ENCODE peak calls at places on chromosomes 11 and 22, in four cellular contexts. X is GM23338, S is HepG2, G is K562. B is an unnamed sample.

GRCh38 chr22:46851311-46851710 is 88.9 kb downstream of the TBC1D22A start:
- DNase-seq in S (no peak), X (no peak), G (no peak), B (no peak)

GRCh38 chr11:69825037-69825834 is 6.0 kb upstream of the FGF3 start:
- DNase-seq in G (no peak), X (no peak), S (no peak), B (no peak)

GRCh38 chr22:42621505-42622002 is 6.9 kb upstream of the POLDIP3 start:
- DNase-seq in S (peak), X (peak), G (peak), B (peak)

GRCh38 chr22:26828311-26828710 is 170.9 kb downstream of the MIAT start:
- DNase-seq in X (no peak), S (no peak), G (no peak), B (no peak)

GRCh38 chr11:94272738-94273313 is 31.6 kb upstream of the IZUMO1R start:
- DNase-seq in S (no peak), G (no peak), X (no peak), B (no peak)

GRCh38 chr11:98047647-98048046 is 973.1 kb upstream of the CNTN5 start:
- DNase-seq in X (no peak), G (no peak), S (no peak), B (no peak)

GRCh38 chr22:35231585-35232084 is 25.7 kb upstream of the HMGXB4 start:
- DNase-seq in S (peak), G (peak), X (peak), B (peak)

GRCh38 chr22:19615867-19616581 is 91.8 kb upstream of the CLDN5 start:
- DNase-seq in X (peak), S (no peak), G (no peak), B (no peak)

GRCh38 chr11:66885469-66886316 is 28.8 kb downstream of the LRFN4 start:
- DNase-seq in G (peak), X (no peak), S (no peak), B (no peak)

GRCh38 chr11:3675971-3676370 is 4.8 kb upstream of the CHRNA10 start:
- DNase-seq in G (no peak), X (no peak), S (no peak), B (no peak)

GRCh38 chr11:133903875-133904817 is 52.6 kb downstream of the IGSF9B start:
- DNase-seq in S (no peak), X (no peak), G (no peak), B (no peak)

GRCh38 chr11:111905391-111905790 is 6.2 kb downstream of the CRYAB start:
- DNase-seq in X (no peak), G (no peak), S (no peak), B (no peak)

GRCh38 chr11:103257360-103257759 is 148.1 kb downstream of the DYNC2H1 start:
- DNase-seq in S (peak), G (no peak), X (peak), B (no peak)

GRCh38 chr11:27971256-27971655 is 136.7 kb downstream of the KIF18A start:
- DNase-seq in G (no peak), X (no peak), S (no peak), B (no peak)

GRCh38 chr22:42990131-42990838 is 24.7 kb downstream of the PACSIN2 start:
- DNase-seq in S (peak), X (peak), G (no peak), B (no peak)

GRCh38 chr11:57228600-57228999 is 8.4 kb downstream of the APLNR start:
- DNase-seq in S (no peak), G (no peak), X (no peak), B (no peak)

GRCh38 chr11:105673089-105673488 is 63.2 kb downstream of the GRIA4 start:
- DNase-seq in X (peak), G (peak), S (peak), B (peak)

GRCh38 chr22:36901411-36902142 is 11.9 kb upstream of the CSF2RB start:
- DNase-seq in S (no peak), X (no peak), G (peak), B (no peak)

GRCh38 chr11:75277211-75277805 is 36.7 kb downstream of the TPBGL start:
- DNase-seq in G (no peak), X (no peak), S (no peak), B (no peak)

GRCh38 chr11:69280994-69281393 is 13.0 kb upstream of the MYEOV start:
- DNase-seq in S (no peak), G (no peak), X (no peak), B (no peak)

GRCh38 chr22:19002684-19003038 is 66.6 kb upstream of the PRODH start:
- DNase-seq in G (no peak), S (no peak), X (no peak), B (no peak)

GRCh38 chr11:67534070-67534679 is 10.9 kb upstream of the CABP2 start:
- DNase-seq in S (no peak), X (peak), G (no peak), B (no peak)

GRCh38 chr11:78370406-78371172 is 47.0 kb downstream of the GAB2 start:
- DNase-seq in S (peak), X (no peak), G (no peak), B (no peak)

GRCh38 chr11:64620286-64620962 is 29.4 kb downstream of the SLC22A12 start:
- DNase-seq in X (peak), S (peak), G (no peak), B (no peak)

GRCh38 chr11:61956191-61957027 is 6.3 kb downstream of the BEST1 start:
- DNase-seq in X (no peak), G (no peak), S (no peak), B (no peak)

GRCh38 chr11:65594991-65595920 is at the start of gene KCNK7:
- DNase-seq in X (no peak), G (peak), S (no peak), B (no peak)

GRCh38 chr11:15707971-15708370 is 593.2 kb downstream of the INSC start:
- DNase-seq in S (no peak), G (no peak), X (peak), B (peak)

DNA sequence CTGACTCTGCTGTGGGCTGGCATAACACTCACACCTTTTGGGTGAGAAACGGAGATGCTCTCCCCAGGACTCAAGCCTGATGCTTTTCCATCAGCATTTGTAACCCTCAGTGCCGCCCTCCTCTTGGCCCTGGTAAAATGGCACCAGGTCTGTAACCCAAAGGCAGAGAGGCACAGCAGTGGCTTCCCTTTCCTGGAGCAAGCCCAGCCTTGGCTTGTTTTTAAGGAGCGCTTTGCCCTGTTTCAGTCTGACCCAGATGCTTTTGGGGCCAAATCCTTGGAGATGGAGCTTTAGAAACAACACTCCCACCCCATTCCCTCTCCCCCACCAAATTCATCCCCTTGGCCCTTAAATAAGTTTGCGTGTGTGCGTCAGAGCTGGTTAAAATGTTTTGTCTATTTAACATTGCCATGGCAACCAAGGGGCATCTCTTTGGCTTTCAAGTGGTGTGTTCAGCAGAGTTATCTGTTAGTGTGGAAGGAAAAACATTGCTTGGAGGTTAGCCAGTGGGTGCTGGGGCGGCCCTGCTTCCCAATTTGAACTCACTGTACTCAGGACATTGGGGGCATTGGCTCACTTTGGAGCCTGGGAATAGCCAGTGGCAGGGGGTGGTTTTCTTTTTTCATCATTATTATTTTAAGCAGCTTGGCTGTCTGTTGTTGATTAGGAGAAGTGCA is 134.2 kb downstream of the NAV2 start:
- DNase-seq in G (no peak), S (no peak), X (peak), B (no peak)
- TF ChIP-seq CREB1 in G (no peak), S (no peak), X (no peak), B (no peak)

GRCh38 chr11:117570701-117571100 is 226.3 kb downstream of the DSCAML1 start:
- DNase-seq in G (no peak), S (no peak), X (no peak), B (no peak)
- TF ChIP-seq CREB1 in G (no peak), S (no peak), X (no peak), B (no peak)

GRCh38 chr11:122159173-122159701 is 43.2 kb upstream of the BLID start:
- DNase-seq in G (no peak), S (no peak), X (peak), B (peak)
- TF ChIP-seq CREB1 in G (no peak), S (no peak), X (no peak), B (no peak)

GRCh38 chr22:30970356-30970746 is 1.3 kb downstream of the TUG1 start:
- DNase-seq in X (peak), S (no peak), G (no peak), B (no peak)

GRCh38 chr22:30968015-30968923 is at the start of gene MORC2:
- DNase-seq in X (peak), S (peak), G (peak), B (peak)

GRCh38 chr22:30969532-30970355 is 679 bp downstream of the TUG1 start:
- DNase-seq in S (peak), X (peak), G (peak), B (no peak)

GRCh38 chr22:30968924-30969531 is at the start of gene TUG1:
- DNase-seq in S (peak), X (peak), G (peak), B (peak)

DNA sequence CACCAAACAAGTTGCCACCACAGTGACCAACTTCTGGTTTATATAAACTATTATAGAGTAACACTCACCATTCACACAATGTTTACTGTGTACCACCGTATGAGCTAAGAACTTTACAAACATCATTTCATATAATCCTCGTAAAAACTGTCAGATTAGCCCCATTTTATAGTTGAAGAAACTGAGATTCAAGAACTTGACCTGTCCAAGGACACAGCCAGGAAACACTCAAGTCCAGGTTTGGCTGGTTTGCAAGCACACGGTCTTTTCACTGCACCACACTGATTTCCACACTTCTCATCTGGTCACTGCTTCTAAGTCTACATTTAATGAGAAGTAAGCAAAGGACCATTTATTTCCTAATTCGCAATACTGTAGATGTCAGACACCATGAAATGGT is 3.7 kb downstream of the MORC2 start:
- DNase-seq in S (no peak), X (no peak), G (no peak), B (no peak)
- TF ChIP-seq CREB1 in S (no peak), X (no peak), G (no peak), B (no peak)

GRCh38 chr11:120141144-120142071 is 3.5 kb upstream of the TRIM29 start:
- DNase-seq in S (no peak), G (no peak), X (no peak), B (no peak)
- TF ChIP-seq CREB1 in S (no peak), G (no peak), X (no peak), B (no peak)

B was measured in WTC11.